ENCODE peak calls at places on chromosomes 2 and 18, in five cellular contexts. A, G, C, E and Z are unnamed samples.

GRCh38 chr18:73023975-73024374 is 156.2 kb upstream of the NETO1 start:
- DNase-seq in A (no peak), G (no peak), C (no peak), E (no peak), Z (no peak)

GRCh38 chr2:55428258-55428657 is 8.6 kb upstream of the CCDC88A start:
- DNase-seq in A (no peak), G (no peak), C (no peak), E (no peak), Z (no peak)

GRCh38 chr2:217835931-217836881 is 166.6 kb downstream of the TNS1 start:
- DNase-seq in A (no peak), G (no peak), C (peak), E (peak), Z (peak)

GRCh38 chr2:221792971-221793670 is 221.0 kb upstream of the EPHA4 start:
- DNase-seq in A (no peak), G (peak), C (peak), E (no peak), Z (no peak)

GRCh38 chr2:112938904-112939303 is 27.9 kb downstream of the IL37 start:
- DNase-seq in A (no peak), G (peak), C (no peak), E (no peak), Z (peak)

GRCh38 chr2:136423516-136423996 is 305.6 kb upstream of the CXCR4 start:
- DNase-seq in A (peak), G (peak), C (peak), E (peak), Z (peak)

GRCh38 chr18:44788334-44788733 is 107.6 kb downstream of the SETBP1 start:
- DNase-seq in A (no peak), G (no peak), C (no peak), E (no peak), Z (no peak)

GRCh38 chr18:48754993-48755473 is 195.7 kb downstream of the SMAD7 start:
- DNase-seq in A (no peak), G (no peak), C (no peak), E (no peak), Z (no peak)

GRCh38 chr2:202373490-202373889 is 2.6 kb upstream of the BMPR2 start:
- DNase-seq in A (no peak), G (no peak), C (no peak), E (no peak), Z (peak)

GRCh38 chr2:64831134-64831976 is 157.8 kb upstream of the SLC1A4 start:
- DNase-seq in A (peak), G (peak), C (peak), E (peak), Z (peak)
- TF ChIP-seq CTCF in A (peak), G (peak), C (peak), E (peak), Z (peak)

GRCh38 chr2:175036582-175037018 is 31.4 kb upstream of the CHN1 start:
- DNase-seq in A (no peak), G (no peak), C (no peak), E (no peak), Z (no peak)
- TF ChIP-seq CTCF in A (peak), G (no peak), C (peak), E (peak), Z (peak)

DNA sequence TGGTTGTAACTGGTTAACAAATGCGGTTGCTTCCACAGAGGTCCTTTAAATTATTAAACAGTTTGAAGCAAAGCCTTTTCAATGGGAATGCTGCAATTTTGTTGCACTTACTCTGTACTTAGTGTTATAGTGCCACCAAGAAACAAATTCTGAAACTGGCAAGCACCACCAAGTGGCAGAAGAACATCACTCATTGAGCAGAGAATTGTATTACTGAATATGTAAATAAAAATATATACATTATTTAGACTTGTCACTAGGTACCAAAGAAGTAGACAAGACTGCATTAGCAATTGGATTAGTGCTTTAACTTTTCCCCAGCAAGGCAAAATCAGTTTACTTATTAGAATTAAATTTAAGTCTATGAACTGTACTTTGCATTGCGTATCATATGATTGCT is 2.7 kb upstream of the TMEFF2 start:
- DNase-seq in A (no peak), G (no peak), C (no peak), E (no peak), Z (peak)
- TF ChIP-seq CTCF in A (no peak), G (peak), C (peak), E (no peak), Z (peak)

GRCh38 chr2:20050104-20050711 is 1.2 kb downstream of the LAPTM4A start:
- DNase-seq in A (no peak), G (no peak), C (no peak), E (no peak), Z (no peak)

GRCh38 chr2:20052872-20053281 is 1.4 kb upstream of the LAPTM4A start:
- DNase-seq in A (no peak), G (peak), C (no peak), E (peak), Z (peak)

GRCh38 chr2:20050712-20051517 is 513 bp downstream of the LAPTM4A start:
- DNase-seq in A (peak), G (peak), C (peak), E (peak), Z (no peak)

GRCh38 chr2:20052229-20052871 is 922 bp upstream of the LAPTM4A start:
- DNase-seq in A (no peak), G (no peak), C (no peak), E (no peak), Z (no peak)

DNA sequence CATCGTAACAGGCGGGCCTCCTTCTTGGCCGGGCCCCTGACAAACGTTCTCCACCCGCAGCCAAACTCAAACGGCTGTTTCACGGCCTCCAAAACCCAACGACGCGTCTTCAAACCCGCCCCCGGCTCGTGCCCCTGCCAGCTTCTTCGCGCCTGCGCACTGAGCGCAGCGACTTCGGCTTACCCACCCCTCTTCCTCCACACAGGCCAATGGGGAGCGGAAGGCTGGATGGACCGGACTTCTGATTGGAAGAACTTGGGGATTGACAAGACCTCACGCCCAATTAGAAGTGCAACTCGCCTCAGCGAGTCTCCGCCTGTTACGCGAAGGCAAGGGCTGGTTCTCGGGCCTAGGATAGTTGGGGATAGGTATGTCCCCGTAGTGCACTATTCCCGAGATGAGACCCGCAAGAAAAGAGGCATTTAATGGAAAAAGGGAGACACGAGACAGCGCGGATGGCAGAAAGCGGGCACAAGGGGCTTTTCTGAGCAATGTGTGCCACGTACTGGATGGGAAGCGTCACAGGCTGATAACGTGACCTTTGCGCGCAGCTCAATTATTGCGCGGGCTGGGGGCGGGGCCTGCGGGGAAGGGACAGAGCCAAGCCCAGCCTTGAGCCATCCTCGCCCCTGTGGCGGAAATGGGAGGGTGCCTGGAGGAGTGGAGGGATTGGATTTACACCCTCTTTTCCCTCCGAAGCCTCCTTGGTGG is at the start of gene LAPTM4A:
- DNase-seq in A (peak), G (peak), C (peak), E (peak), Z (peak)
- TF ChIP-seq CTCF in A (peak), G (no peak), C (peak), E (peak), Z (peak)

DNA sequence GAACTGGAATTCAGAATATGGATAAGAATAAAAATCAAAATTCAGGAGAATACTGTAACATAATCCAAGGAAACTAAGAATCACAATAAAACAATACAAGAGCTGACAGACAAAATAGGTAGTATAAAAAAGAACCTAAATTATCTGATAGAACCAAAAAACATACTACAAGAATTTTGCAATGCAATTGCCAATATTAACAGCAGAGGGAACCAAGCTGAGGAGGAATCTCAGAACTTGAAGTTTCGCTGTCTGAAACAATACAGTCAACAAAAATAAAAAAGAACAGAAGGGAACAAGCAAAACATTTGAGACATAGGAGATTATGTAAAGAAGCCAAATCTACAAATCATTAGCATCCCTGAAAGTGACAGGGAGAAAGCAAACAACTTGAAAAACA is 84.1 kb upstream of the GALNT13 start:
- DNase-seq in A (no peak), G (no peak), C (no peak), E (no peak), Z (no peak)
- TF ChIP-seq CTCF in A (no peak), G (no peak), C (no peak), E (no peak), Z (no peak)

GRCh38 chr2:4992226-4992625 is 700.0 kb upstream of the SOX11 start:
- DNase-seq in A (no peak), G (no peak), C (no peak), E (no peak), Z (no peak)
- TF ChIP-seq CTCF in A (no peak), G (no peak), C (no peak), E (peak), Z (peak)

GRCh38 chr2:231393149-231394131 is 2.1 kb upstream of the B3GNT7 start:
- DNase-seq in A (no peak), G (no peak), C (no peak), E (no peak), Z (no peak)

GRCh38 chr2:231396058-231396821 is 730 bp downstream of the B3GNT7 start:
- DNase-seq in A (no peak), G (no peak), C (no peak), E (no peak), Z (no peak)

GRCh38 chr2:231392431-231393148 is 2.9 kb upstream of the B3GNT7 start:
- DNase-seq in A (no peak), G (no peak), C (no peak), E (no peak), Z (no peak)

GRCh38 chr2:231395188-231396057 is at the start of gene B3GNT7:
- DNase-seq in A (no peak), G (peak), C (no peak), E (no peak), Z (no peak)

GRCh38 chr2:231394201-231395141 is 1.0 kb upstream of the B3GNT7 start:
- DNase-seq in A (no peak), G (no peak), C (no peak), E (no peak), Z (no peak)
- TF ChIP-seq CTCF in A (peak), G (peak), C (peak), E (peak), Z (peak)

DNA sequence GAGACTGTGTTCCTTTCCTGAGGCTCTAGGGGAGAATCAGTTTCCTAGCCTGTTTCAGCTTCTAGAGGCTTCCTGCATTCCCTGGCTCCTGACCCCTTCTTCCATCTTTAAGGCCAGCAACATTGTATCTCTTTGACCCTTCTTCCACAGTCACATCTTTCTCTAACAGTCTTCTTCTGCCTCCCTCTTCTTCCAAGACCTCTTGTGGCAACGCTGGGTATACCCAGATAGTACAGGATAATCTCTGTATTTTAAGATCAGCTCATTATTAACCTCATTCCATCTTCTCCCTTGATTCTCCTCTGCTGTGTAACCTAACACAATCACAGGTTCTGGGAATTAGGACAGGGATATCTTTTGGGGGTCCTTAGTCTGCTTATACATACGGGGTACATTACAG is 8.9 kb upstream of the MYL12A start:
- DNase-seq in A (no peak), G (no peak), C (no peak), E (no peak), Z (no peak)
- TF ChIP-seq CTCF in A (no peak), G (no peak), C (no peak), E (no peak), Z (peak)

GRCh38 chr2:209936106-209936663 is 66.3 kb upstream of the RPE start:
- DNase-seq in A (no peak), G (no peak), C (no peak), E (no peak), Z (no peak)
- TF ChIP-seq CTCF in A (no peak), G (no peak), C (peak), E (no peak), Z (peak)